ENCODE peak calls at places on chromosomes 3 and 15, in seven cellular contexts. E, D, Z, G, O, V and B are unnamed samples. For H3K27me3 and H3K36me3, the result is how much of the 10 kb centered on the place peaks cover.

GRCh38 chr3:143066033-143066432 is 53.5 kb upstream of the CHST2 start:
- DNase-seq in E (no peak), O (no peak), G (no peak), V (no peak), D (no peak), Z (no peak), B (no peak)

GRCh38 chr3:58073315-58074125 is 65.3 kb downstream of the FLNB start:
- DNase-seq in G (no peak), E (no peak), D (no peak), O (no peak), Z (no peak), V (peak), B (no peak)

GRCh38 chr3:176867681-176868663 is 329.3 kb downstream of the TBL1XR1 start:
- DNase-seq in G (no peak), D (no peak), V (peak), E (no peak), Z (peak), O (no peak), B (no peak)

GRCh38 chr15:58247803-58248503 is 109.8 kb downstream of the AQP9 start:
- DNase-seq in V (peak), D (no peak), Z (peak), G (no peak), E (no peak), O (no peak), B (no peak)

GRCh38 chr15:42274693-42274971 is 1.4 kb upstream of the TMEM87A start:
- DNase-seq in D (no peak), E (no peak), Z (peak), G (no peak), O (no peak), V (no peak), B (no peak)

GRCh38 chr15:36053746-36054145 is 507.8 kb upstream of the DPH6 start:
- DNase-seq in D (no peak), Z (no peak), G (no peak), V (no peak), E (no peak), O (no peak), B (no peak)

GRCh38 chr3:150933473-150934008 is 28.3 kb upstream of the MINDY4B start:
- DNase-seq in D (no peak), O (no peak), V (no peak), G (no peak), Z (no peak), E (no peak), B (no peak)

GRCh38 chr3:82382831-82383230 is 621.4 kb upstream of the GBE1 start:
- DNase-seq in E (no peak), O (no peak), D (no peak), G (no peak), V (no peak), Z (no peak), B (no peak)

GRCh38 chr3:168040624-168041208 is 55.0 kb downstream of the GOLIM4 start:
- DNase-seq in Z (no peak), G (peak), O (no peak), V (peak), E (no peak), D (peak), B (peak)

GRCh38 chr3:114080201-114080600 is 23.7 kb downstream of the QTRT2 start:
- DNase-seq in O (no peak), V (no peak), D (no peak), Z (no peak), E (no peak), G (no peak), B (no peak)
- H3K4me3 ChIP-seq in O (no peak), V (no peak), D (no peak), Z (no peak), E (no peak), G (no peak), B (no peak)

DNA sequence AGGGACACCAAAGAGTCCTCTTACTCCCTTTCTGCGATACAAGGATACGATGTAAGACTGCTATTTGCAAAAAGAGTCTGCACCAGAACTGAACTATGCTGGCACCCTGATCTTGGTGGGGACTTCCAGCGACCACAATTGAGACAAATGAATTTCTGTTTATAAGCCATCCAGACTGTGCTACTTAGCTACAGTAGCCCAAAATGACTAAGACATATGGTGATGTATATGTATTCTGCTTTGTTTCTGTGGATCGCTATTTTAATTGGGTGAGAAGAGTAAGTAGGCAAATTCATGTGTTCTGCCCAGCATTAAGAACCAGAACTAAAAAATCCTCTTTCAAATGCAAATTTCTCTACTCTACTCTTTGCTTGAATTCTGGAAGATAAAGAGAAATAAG is 720.9 kb downstream of the DIPK2A start:
- DNase-seq in G (no peak), V (no peak), E (no peak), D (no peak), Z (no peak), O (no peak), B (no peak)
- H3K27me3 ChIP-seq in G (under half), V (under half), E (under half), D (under half), Z (under half), O (under half), B (under half)

GRCh38 chr15:47570044-47570443 is 147.3 kb upstream of the SEMA6D start:
- DNase-seq in O (no peak), Z (peak), E (no peak), V (no peak), D (no peak), G (no peak), B (peak)

GRCh38 chr15:47568030-47568429 is 149.3 kb upstream of the SEMA6D start:
- DNase-seq in O (no peak), V (no peak), Z (no peak), E (no peak), G (no peak), D (no peak), B (no peak)

GRCh38 chr15:47573673-47574072 is 143.6 kb upstream of the SEMA6D start:
- DNase-seq in V (no peak), D (no peak), O (no peak), E (no peak), G (no peak), Z (no peak), B (no peak)

GRCh38 chr15:47570451-47570850 is 146.9 kb upstream of the SEMA6D start:
- DNase-seq in G (no peak), V (no peak), O (no peak), Z (no peak), D (no peak), E (no peak), B (no peak)

GRCh38 chr15:47571241-47571640 is 146.1 kb upstream of the SEMA6D start:
- DNase-seq in D (no peak), E (no peak), G (no peak), V (no peak), O (no peak), Z (no peak), B (no peak)
- H3K36me3 ChIP-seq in D (under half), E (under half), G (under half), V (under half), O (under half), Z (under half), B (under half)

DNA sequence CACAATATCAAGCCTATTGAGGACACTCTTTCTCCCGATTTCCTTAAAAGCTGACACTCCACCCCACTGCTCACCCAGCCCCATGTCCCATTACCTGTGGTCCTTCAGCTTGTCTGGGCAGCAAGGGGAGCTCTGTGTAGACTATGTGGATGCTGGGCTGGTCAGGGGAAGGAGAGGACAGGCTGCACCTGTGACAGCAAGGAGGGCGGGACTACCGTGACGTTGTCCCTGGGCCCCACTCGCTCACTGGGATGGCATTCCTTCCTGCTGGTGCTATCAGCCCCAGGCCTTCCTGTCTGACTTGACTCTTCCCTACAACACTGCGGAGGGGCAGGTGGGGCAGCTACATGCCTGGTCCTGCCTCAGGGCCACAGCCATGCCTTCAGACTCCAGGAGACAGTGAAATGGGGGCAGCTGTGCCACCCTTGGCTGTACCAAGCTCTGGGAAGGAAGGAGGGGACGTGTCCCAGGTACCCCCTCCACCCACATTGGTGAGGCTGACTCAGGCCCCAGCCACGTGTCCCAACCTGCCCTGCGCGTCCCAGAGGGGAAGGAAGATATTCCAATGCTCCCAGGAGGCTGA is at the start of gene TMEM40:
- DNase-seq in Z (no peak), V (no peak), O (no peak), E (no peak), D (no peak), G (peak), B (peak)
- H3K4me3 ChIP-seq in Z (no peak), V (no peak), O (no peak), E (no peak), D (no peak), G (no peak), B (no peak)